ENCODE peak calls at places on chromosomes 3 and 15, in eight cellular contexts. U, B, P, A, V, G, E and F are unnamed samples.

GRCh38 chr3:190512666-190513065 is 1.2 kb upstream of the IL1RAP start:
- DNase-seq in G (no peak), P (no peak), U (no peak), A (no peak), V (no peak), B (no peak), E (no peak), F (no peak)

GRCh38 chr3:191762323-191762960 is 301.5 kb downstream of the PYDC2 start:
- DNase-seq in P (no peak), A (no peak), U (no peak), B (peak), V (no peak), G (no peak), E (peak), F (peak)

GRCh38 chr15:77607111-77607893 is 25.4 kb downstream of the LINGO1 start:
- DNase-seq in U (no peak), E (no peak), V (no peak), P (no peak), A (no peak), B (no peak), G (no peak), F (no peak)

GRCh38 chr15:29822685-29823459 is 604 bp upstream of the TJP1 start:
- DNase-seq in B (peak), A (no peak), U (peak), E (peak), G (no peak), V (no peak), P (no peak), F (peak)

GRCh38 chr3:116469546-116469945 is 24.3 kb upstream of the LSAMP start:
- DNase-seq in U (no peak), P (no peak), G (no peak), V (no peak), B (no peak), E (no peak), A (no peak), F (no peak)

GRCh38 chr3:87756616-87757015 is 302.2 kb downstream of the CGGBP1 start:
- DNase-seq in U (no peak), V (no peak), G (no peak), B (no peak), E (peak), A (no peak), P (no peak), F (no peak)

GRCh38 chr3:12706504-12707253 is 42.8 kb upstream of the RAF1 start:
- DNase-seq in B (peak), P (peak), G (peak), V (peak), U (peak), A (peak), E (peak), F (peak)

GRCh38 chr3:105365171-105365535 is 1.6 kb upstream of the ALCAM start:
- DNase-seq in B (peak), G (no peak), U (no peak), V (no peak), E (no peak), P (no peak), A (no peak), F (no peak)

GRCh38 chr15:70636540-70637165 is 126.7 kb downstream of the UACA start:
- DNase-seq in V (no peak), G (peak), A (no peak), P (peak), U (peak), E (peak), B (peak), F (no peak)

GRCh38 chr15:63797103-63797502 is 36.6 kb downstream of the HERC1 start:
- DNase-seq in A (no peak), P (no peak), U (no peak), G (no peak), V (no peak), E (no peak), B (no peak), F (no peak)

GRCh38 chr3:66498718-66499611 is 1.9 kb downstream of the LRIG1 start:
- DNase-seq in U (no peak), V (no peak), G (no peak), E (no peak), A (no peak), P (no peak), B (no peak), F (no peak)

DNA sequence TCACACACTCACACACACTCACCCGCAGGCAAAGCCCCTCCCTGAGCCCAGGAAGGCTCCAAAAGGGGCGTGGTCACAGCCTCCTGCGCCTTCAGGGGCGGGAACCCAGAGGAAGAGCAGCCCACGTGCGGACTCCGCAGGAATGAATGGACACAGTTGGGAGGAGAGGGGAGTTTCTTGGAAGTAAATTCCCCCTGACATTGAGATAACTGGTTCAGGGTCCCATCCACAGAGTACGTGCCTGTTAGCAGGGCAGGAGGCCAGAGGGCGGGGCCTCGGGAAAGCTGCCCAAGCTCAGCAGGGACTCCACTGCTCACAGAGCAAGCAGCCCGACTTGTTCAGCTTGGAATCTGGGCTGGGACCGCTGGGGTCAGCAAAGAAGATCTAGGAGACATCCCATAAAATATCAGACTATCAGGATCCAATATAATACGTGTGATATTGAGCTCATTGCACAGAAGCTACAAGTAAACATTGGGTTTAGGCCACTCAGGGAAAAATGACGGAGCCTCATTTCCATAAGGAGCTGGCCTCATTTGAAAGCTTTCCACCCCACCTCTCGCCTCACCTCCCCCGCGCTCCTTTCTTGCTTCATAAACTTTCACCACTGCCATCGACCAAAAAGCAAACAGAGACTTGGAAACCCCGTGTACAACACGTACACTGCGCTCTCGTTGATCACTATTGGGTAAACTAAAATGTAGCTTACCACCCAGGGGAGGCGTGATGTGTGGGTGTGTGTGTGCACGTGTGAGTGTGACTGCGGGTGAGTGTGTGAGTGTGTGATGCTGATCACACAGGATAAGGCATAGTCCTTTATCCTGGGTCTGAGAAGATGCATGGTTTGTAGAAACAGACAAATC is 36.0 kb downstream of the TM2D3 start:
- DNase-seq in E (peak), U (peak), G (no peak), P (no peak), A (no peak), V (no peak), B (peak), F (peak)
- TF ChIP-seq REST in E (no peak), U (no peak), G (no peak), P (no peak), A (no peak), V (no peak), B (no peak), F (no peak)

DNA sequence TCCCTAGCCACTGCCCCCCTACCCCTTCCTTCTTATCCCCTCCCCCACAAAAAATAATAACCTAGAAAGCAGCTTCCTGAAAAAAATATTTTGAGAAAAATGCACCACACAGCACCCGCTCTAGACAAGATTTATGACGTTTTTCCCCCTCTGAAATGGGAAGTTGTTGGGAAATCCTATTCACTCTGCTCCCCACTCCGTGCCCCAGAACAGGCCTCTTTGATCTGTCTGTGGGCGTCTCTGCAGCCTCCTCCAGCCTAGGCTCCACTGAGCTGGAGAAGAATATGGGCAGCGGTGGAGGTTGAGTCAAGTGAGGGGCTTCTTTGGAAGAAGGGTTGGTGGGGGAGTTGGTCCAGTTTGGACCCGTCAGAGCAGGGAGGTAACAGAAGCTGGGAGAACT is 28.5 kb upstream of the POLG start:
- DNase-seq in G (no peak), E (no peak), V (no peak), A (no peak), B (no peak), P (peak), U (no peak), F (no peak)
- TF ChIP-seq REST in G (no peak), E (no peak), V (no peak), A (no peak), B (no peak), P (peak), U (no peak), F (no peak)

GRCh38 chr15:80779658-80780415 is 667 bp downstream of the CEMIP start:
- DNase-seq in G (peak), A (no peak), V (no peak), B (peak), P (no peak), E (peak), U (no peak), F (peak)
- TF ChIP-seq REST in G (peak), A (no peak), V (peak), B (no peak), P (no peak), E (no peak), U (no peak), F (no peak)

GRCh38 chr15:90099868-90100854 is 2.1 kb downstream of the IDH2 start:
- DNase-seq in G (no peak), U (no peak), B (no peak), E (peak), V (no peak), P (peak), A (no peak), F (no peak)

GRCh38 chr15:90099072-90099867 is 3.0 kb downstream of the IDH2 start:
- DNase-seq in E (no peak), V (no peak), U (no peak), A (no peak), P (no peak), B (peak), G (no peak), F (no peak)

GRCh38 chr15:90103669-90104329 is 1.5 kb upstream of the IDH2 start:
- DNase-seq in U (no peak), G (no peak), P (no peak), E (peak), B (no peak), V (no peak), A (no peak), F (no peak)

GRCh38 chr15:90101969-90102890 is at the start of gene IDH2:
- DNase-seq in P (peak), A (no peak), B (peak), E (peak), V (no peak), U (peak), G (peak), F (peak)

DNA sequence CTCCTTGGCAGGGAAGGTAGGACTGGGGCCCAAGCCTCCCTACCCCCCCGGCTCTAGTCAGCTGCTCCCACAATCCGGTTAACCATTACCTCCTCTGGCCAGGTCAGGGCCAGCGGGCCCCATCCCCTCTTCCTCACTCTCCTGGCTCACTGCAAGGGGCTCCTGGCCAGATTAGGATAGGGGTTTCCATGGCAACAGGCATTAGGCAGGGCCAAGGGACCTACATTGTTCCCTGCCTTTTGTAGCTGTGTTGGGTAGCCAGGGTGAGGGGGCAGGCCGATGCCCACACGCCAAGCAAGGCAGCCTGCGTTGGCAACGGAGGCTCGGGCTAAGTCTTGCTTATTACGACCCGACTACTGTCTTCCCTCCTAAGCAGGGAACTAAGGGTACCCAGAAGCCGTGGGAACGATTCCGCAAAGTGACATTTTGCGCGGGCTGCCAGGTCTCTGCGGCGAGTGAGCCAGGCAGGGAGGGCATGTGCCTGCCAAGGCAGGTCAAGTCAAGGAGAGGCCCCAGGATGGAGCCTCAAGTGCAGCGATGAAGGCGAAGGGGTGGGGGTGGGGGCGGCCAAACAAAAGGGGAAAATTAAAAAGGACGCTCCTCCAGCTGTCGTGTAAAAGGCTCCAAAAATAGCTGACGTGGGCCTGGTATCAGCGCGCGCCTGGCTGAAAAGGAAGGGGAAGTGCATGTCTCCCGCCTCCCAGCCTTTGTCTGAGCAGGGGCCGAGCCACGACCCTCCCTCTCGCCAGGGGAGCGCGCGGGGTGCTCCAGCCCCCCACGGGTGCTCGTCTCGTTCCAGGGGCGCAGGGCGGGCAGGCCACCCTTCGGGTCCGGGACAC is 919 bp downstream of the IDH2 start:
- DNase-seq in G (peak), V (no peak), P (peak), A (no peak), B (peak), U (no peak), E (no peak), F (no peak)
- TF ChIP-seq REST in G (no peak), V (no peak), P (no peak), A (no peak), B (no peak), U (no peak), E (no peak), F (no peak)